ENCODE peak calls at places on chromosomes 13 and 19, in seven cellular contexts. Z, J, D, W, N, S and T are unnamed samples.

GRCh38 chr19:30028992-30029343 is 86.9 kb downstream of the URI1 start:
- DNase-seq in W (no peak), S (no peak), Z (no peak), D (no peak), J (no peak), N (no peak), T (no peak)

GRCh38 chr13:39876258-39876657 is 220.8 kb downstream of the COG6 start:
- DNase-seq in N (no peak), Z (peak; percentile 95), J (no peak), S (no peak), W (no peak), D (no peak), T (no peak)

GRCh38 chr19:38285567-38285966 is 18.5 kb upstream of the C19orf33 start:
- DNase-seq in S (no peak), N (no peak), Z (peak; percentile 45), W (no peak), J (no peak), D (no peak), T (no peak)

GRCh38 chr13:97295279-97296182 is 73.4 kb downstream of the MBNL2 start:
- DNase-seq in D (no peak), N (no peak), Z (peak; percentile 45), S (no peak), J (no peak), W (no peak), T (no peak)

GRCh38 chr19:42693760-42694350 is 46.4 kb downstream of the PSG3 start:
- DNase-seq in J (no peak), W (peak; percentile 5), S (peak; percentile 10), N (no peak), D (no peak), Z (peak; percentile 70), T (no peak)

GRCh38 chr19:41548954-41549688 is 26.8 kb upstream of the CEACAM21 start:
- DNase-seq in J (no peak), N (no peak), S (no peak), D (peak; percentile 59), Z (no peak), W (peak; percentile 29), T (peak; percentile 88)

GRCh38 chr19:772730-773436 is 22.0 kb downstream of the MISP start:
- DNase-seq in N (no peak), W (no peak), S (no peak), J (no peak), D (no peak), Z (no peak), T (no peak)

GRCh38 chr19:41734585-41734984 is 20.7 kb upstream of the CEACAM6 start:
- DNase-seq in N (no peak), W (no peak), S (no peak), D (no peak), Z (no peak), J (no peak), T (no peak)

GRCh38 chr19:46697142-46697960 is 19.6 kb downstream of the PRKD2 start:
- DNase-seq in S (peak; percentile 48), W (peak; percentile 58), J (no peak), Z (peak; percentile 85), N (peak; percentile 90), D (no peak), T (no peak)

GRCh38 chr13:27839809-27840467 is 47.7 kb downstream of the GSX1 start:
- DNase-seq in W (no peak), D (no peak), N (no peak), S (no peak), Z (peak; percentile 5), J (no peak), T (no peak)

GRCh38 chr13:90594694-90595093 is 752.8 kb upstream of the MIR17HG start:
- DNase-seq in Z (peak; percentile 71), J (no peak), S (no peak), D (no peak), N (no peak), W (no peak), T (no peak)

GRCh38 chr19:1860133-1860775 is 3.1 kb downstream of the KLF16 start:
- DNase-seq in D (peak; percentile 48), N (peak; percentile 50), W (no peak), Z (peak; percentile 82), J (no peak), S (peak; percentile 79), T (peak; percentile 61)